ENCODE peak calls at places on chromosome 6, in nine cellular contexts. I, G, Z, R, C, X, F, W and U are unnamed samples.

GRCh38 chr6:31844507-31844906 is 17.0 kb downstream of the HSPA1B start:
- DNase-seq in I (no peak), G (no peak), Z (no peak), R (no peak), C (no peak), X (no peak), F (no peak), W (no peak), U (no peak)

GRCh38 chr6:64714073-64714472 is 993.0 kb downstream of the EYS start:
- DNase-seq in I (no peak), G (no peak), Z (no peak), R (no peak), C (no peak), X (no peak), F (no peak), W (no peak), U (no peak)

GRCh38 chr6:125377621-125378020 is 75.9 kb upstream of the HDDC2 start:
- DNase-seq in I (peak; percentile 59), G (peak; percentile 17), Z (no peak), R (no peak), C (no peak), X (peak; percentile 91), F (no peak), W (peak; percentile 46), U (no peak)

GRCh38 chr6:4280721-4281120 is 145.3 kb upstream of the ECI2 start:
- DNase-seq in I (peak; percentile 57), G (peak; percentile 91), Z (no peak), R (no peak), C (no peak), X (peak; percentile 85), F (no peak), W (peak; percentile 55), U (no peak)

GRCh38 chr6:99512033-99512432 is 3.2 kb downstream of the USP45 start:
- DNase-seq in I (no peak), G (peak; percentile 40), Z (no peak), R (no peak), C (no peak), X (no peak), F (no peak), W (no peak), U (no peak)

GRCh38 chr6:130895516-130895915 is 68.3 kb downstream of the SMLR1 start:
- DNase-seq in I (no peak), G (no peak), Z (no peak), R (no peak), C (no peak), X (no peak), F (no peak), W (no peak), U (no peak)

GRCh38 chr6:166025149-166025898 is 142.3 kb downstream of the TBXT start:
- DNase-seq in I (peak; percentile 91), G (peak; percentile 91), Z (no peak), R (no peak), C (no peak), X (peak; percentile 92), F (no peak), W (no peak), U (no peak)

GRCh38 chr6:110554441-110554840 is 78.0 kb upstream of the SLC22A16 start:
- DNase-seq in I (no peak), G (no peak), Z (no peak), R (no peak), C (no peak), X (no peak), F (no peak), W (no peak), U (no peak)

GRCh38 chr6:122653094-122653493 is 42.9 kb downstream of the PKIB start:
- DNase-seq in I (no peak), G (peak; percentile 55), Z (no peak), R (no peak), C (no peak), X (peak; percentile 55), F (no peak), W (peak; percentile 25), U (no peak)

GRCh38 chr6:148493374-148493773 is 150.7 kb downstream of the SASH1 start:
- DNase-seq in I (no peak), G (no peak), Z (no peak), R (no peak), C (no peak), X (no peak), F (no peak), W (no peak), U (no peak)

GRCh38 chr6:137160763-137161162 is 12.7 kb downstream of the IL22RA2 start:
- DNase-seq in I (no peak), G (peak; percentile 36), Z (no peak), R (no peak), C (no peak), X (peak; percentile 6), F (no peak), W (no peak), U (no peak)

GRCh38 chr6:145603424-145603833 is 131.9 kb downstream of the EPM2A start:
- DNase-seq in I (no peak), G (no peak), Z (no peak), R (no peak), C (no peak), X (no peak), F (no peak), W (no peak), U (no peak)

GRCh38 chr6:28634758-28635546 is 109.3 kb downstream of the GPX5 start:
- DNase-seq in I (no peak), G (no peak), Z (no peak), R (no peak), C (no peak), X (no peak), F (peak; percentile 66), W (peak; percentile 53), U (peak; percentile 90)
- H3K4me3 ChIP-seq in I (peak overlapping the region; percentile 10), G (peak overlapping the region; percentile 11), Z (no peak overlapping the region), R (no peak overlapping the region), C (no peak overlapping the region), X (peak overlapping the region; percentile 61), F (peak overlapping the region; percentile 57), W (peak overlapping the region; percentile 33), U (peak overlapping the region; percentile 80)

GRCh38 chr6:87945181-87945580 is 102.5 kb upstream of the SPACA1 start:
- DNase-seq in I (no peak), G (no peak), Z (no peak), R (no peak), C (no peak), X (no peak), F (no peak), W (peak; percentile 19), U (no peak)

GRCh38 chr6:87943191-87943590 is 104.5 kb upstream of the SPACA1 start:
- DNase-seq in I (no peak), G (no peak), Z (no peak), R (no peak), C (no peak), X (no peak), F (no peak), W (no peak), U (no peak)

GRCh38 chr6:87949194-87949593 is 98.4 kb upstream of the SPACA1 start:
- DNase-seq in I (no peak), G (no peak), Z (no peak), R (no peak), C (no peak), X (no peak), F (no peak), W (no peak), U (no peak)

GRCh38 chr6:87944541-87944954 is 103.1 kb upstream of the SPACA1 start:
- DNase-seq in I (peak; percentile 38), G (peak; percentile 36), Z (peak; percentile 90), R (peak; percentile 74), C (peak; percentile 22), X (peak; percentile 74), F (peak; percentile 52), W (peak; percentile 74), U (peak; percentile 61)

GRCh38 chr6:87945966-87946365 is 101.7 kb upstream of the SPACA1 start:
- DNase-seq in I (no peak), G (no peak), Z (no peak), R (no peak), C (no peak), X (no peak), F (no peak), W (no peak), U (no peak)
- H3K27ac ChIP-seq in I (no peak overlapping the region), G (no peak overlapping the region), Z (no peak overlapping the region), R (no peak overlapping the region), C (no peak overlapping the region), X (no peak overlapping the region), F (peak overlapping the region; percentile 71), W (no peak overlapping the region), U (no peak overlapping the region)

DNA sequence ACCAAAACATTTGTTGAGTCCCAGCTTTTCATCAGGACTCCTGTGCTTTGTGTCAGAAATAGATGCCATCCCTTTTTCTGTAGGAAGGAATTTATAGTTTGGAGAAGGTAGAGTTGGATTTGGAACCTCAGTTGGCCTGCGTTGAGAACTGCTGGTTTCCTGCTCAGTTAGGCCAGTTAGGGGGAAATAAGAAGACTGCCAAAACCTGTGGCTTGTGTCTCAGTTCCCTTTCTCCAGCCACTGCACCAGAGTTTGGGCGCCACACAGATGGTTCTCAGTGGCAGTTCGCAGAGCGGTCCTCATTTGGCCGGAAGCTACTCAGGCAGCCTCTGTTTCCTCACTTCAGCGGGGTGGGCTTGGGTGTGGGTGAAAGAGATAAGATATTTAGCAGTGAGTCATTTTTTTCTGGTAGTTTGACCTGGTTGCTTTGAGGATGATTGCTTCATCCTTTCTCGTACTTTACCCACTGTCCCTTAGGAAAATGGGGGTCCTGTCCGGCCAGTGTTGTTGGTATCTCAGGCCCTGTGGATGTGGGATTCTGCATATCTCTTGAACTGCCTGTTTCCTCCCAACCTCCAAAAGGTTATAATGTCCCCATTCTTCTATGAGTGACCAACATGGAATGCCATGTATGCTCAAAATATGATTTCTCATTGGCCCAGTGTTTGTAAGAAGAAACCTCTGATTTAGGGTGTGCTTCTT is 53.7 kb downstream of the JARID2 start:
- DNase-seq in I (no peak), G (peak; percentile 46), Z (peak; percentile 64), R (no peak), C (peak; percentile 63), X (no peak), F (no peak), W (peak; percentile 23), U (no peak)
- H3K4me3 ChIP-seq in I (no peak overlapping the region), G (no peak overlapping the region), Z (no peak overlapping the region), R (no peak overlapping the region), C (no peak overlapping the region), X (no peak overlapping the region), F (no peak overlapping the region), W (no peak overlapping the region), U (no peak overlapping the region)

GRCh38 chr6:116011520-116011919 is 49.2 kb downstream of the FRK start:
- DNase-seq in I (no peak), G (no peak), Z (no peak), R (no peak), C (peak; percentile 43), X (no peak), F (no peak), W (no peak), U (no peak)
- H3K27ac ChIP-seq in I (no peak overlapping the region), G (peak overlapping the region; percentile 67), Z (no peak overlapping the region), R (no peak overlapping the region), C (peak overlapping the region; percentile 66), X (no peak overlapping the region), F (peak overlapping the region; percentile 8), W (peak overlapping the region; percentile 19), U (no peak overlapping the region)